ENCODE peak calls at places on chromosomes 2 and 18, in six cellular contexts. One of them, this sample, is unnamed.

GRCh38 chr2:154720642-154721041 is 22.1 kb downstream of the KCNJ3 start:
- DNase-seq in left ventricle myocardium inferior: no peak
- DNase-seq in epithelial cell of esophagus: peak; percentile 8
- DNase-seq in CD8-positive, alpha-beta T cell: no peak
- DNase-seq in neural progenitor cell: no peak
- DNase-seq in tibial artery: no peak
- DNase-seq in this sample: peak; percentile 31

GRCh38 chr2:233168919-233169318 is 82.6 kb upstream of the ATG16L1 start:
- DNase-seq in left ventricle myocardium inferior: no peak
- DNase-seq in epithelial cell of esophagus: no peak
- DNase-seq in CD8-positive, alpha-beta T cell: no peak
- DNase-seq in neural progenitor cell: no peak
- DNase-seq in tibial artery: no peak
- DNase-seq in this sample: no peak

GRCh38 chr2:33441235-33441810 is 35.1 kb upstream of the RASGRP3 start:
- DNase-seq in left ventricle myocardium inferior: peak; percentile 37
- DNase-seq in epithelial cell of esophagus: peak; percentile 64
- DNase-seq in CD8-positive, alpha-beta T cell: peak; percentile 52
- DNase-seq in neural progenitor cell: peak; percentile 70
- DNase-seq in tibial artery: peak; percentile 82
- DNase-seq in this sample: peak; percentile 89

GRCh38 chr2:68771211-68771721 is 36.7 kb downstream of the ARHGAP25 start:
- DNase-seq in left ventricle myocardium inferior: no peak
- DNase-seq in epithelial cell of esophagus: no peak
- DNase-seq in CD8-positive, alpha-beta T cell: no peak
- DNase-seq in neural progenitor cell: no peak
- DNase-seq in tibial artery: no peak
- DNase-seq in this sample: no peak

GRCh38 chr18:63586966-63587365 is at the start of gene SERPINB13:
- DNase-seq in left ventricle myocardium inferior: no peak
- DNase-seq in epithelial cell of esophagus: peak; percentile 95
- DNase-seq in CD8-positive, alpha-beta T cell: no peak
- DNase-seq in neural progenitor cell: no peak
- DNase-seq in tibial artery: no peak
- DNase-seq in this sample: no peak

GRCh38 chr2:200786826-200787225 is 24.9 kb upstream of the BZW1 start:
- DNase-seq in left ventricle myocardium inferior: no peak
- DNase-seq in epithelial cell of esophagus: peak; percentile 92
- DNase-seq in CD8-positive, alpha-beta T cell: no peak
- DNase-seq in neural progenitor cell: no peak
- DNase-seq in tibial artery: no peak
- DNase-seq in this sample: peak; percentile 69

GRCh38 chr2:233240897-233241296 is 10.6 kb upstream of the ATG16L1 start:
- DNase-seq in left ventricle myocardium inferior: no peak
- DNase-seq in epithelial cell of esophagus: no peak
- DNase-seq in CD8-positive, alpha-beta T cell: no peak
- DNase-seq in neural progenitor cell: no peak
- DNase-seq in tibial artery: no peak
- DNase-seq in this sample: no peak

GRCh38 chr18:27685807-27686412 is 491.0 kb downstream of the CDH2 start:
- DNase-seq in left ventricle myocardium inferior: no peak
- DNase-seq in epithelial cell of esophagus: peak; percentile 61
- DNase-seq in CD8-positive, alpha-beta T cell: no peak
- DNase-seq in neural progenitor cell: peak; percentile 47
- DNase-seq in tibial artery: no peak
- DNase-seq in this sample: peak; percentile 61

GRCh38 chr2:113185643-113186315 is 12.0 kb downstream of the PSD4 start:
- DNase-seq in left ventricle myocardium inferior: no peak
- DNase-seq in epithelial cell of esophagus: no peak
- DNase-seq in CD8-positive, alpha-beta T cell: no peak
- DNase-seq in neural progenitor cell: no peak
- DNase-seq in tibial artery: no peak
- DNase-seq in this sample: no peak

GRCh38 chr18:54828290-54828871 is at the start of gene RAB27B:
- DNase-seq in left ventricle myocardium inferior: peak; percentile 33
- DNase-seq in epithelial cell of esophagus: peak; percentile 99
- DNase-seq in CD8-positive, alpha-beta T cell: peak; percentile 46
- DNase-seq in neural progenitor cell: peak; percentile 90
- DNase-seq in tibial artery: peak; percentile 65
- DNase-seq in this sample: peak; percentile 79

GRCh38 chr2:25570161-25570840 is 103.1 kb downstream of the DTNB start:
- DNase-seq in left ventricle myocardium inferior: no peak
- DNase-seq in epithelial cell of esophagus: no peak
- DNase-seq in CD8-positive, alpha-beta T cell: no peak
- DNase-seq in neural progenitor cell: no peak
- DNase-seq in tibial artery: no peak
- DNase-seq in this sample: peak; percentile 52

GRCh38 chr2:236568068-236568921 is 1.3 kb upstream of the ACKR3 start:
- DNase-seq in left ventricle myocardium inferior: peak; percentile 69
- DNase-seq in epithelial cell of esophagus: peak; percentile 33
- DNase-seq in CD8-positive, alpha-beta T cell: peak; percentile 33
- DNase-seq in neural progenitor cell: peak; percentile 51
- DNase-seq in tibial artery: peak; percentile 87
- DNase-seq in this sample: no peak

GRCh38 chr2:20638646-20639430 is 12.1 kb downstream of the HS1BP3 start:
- DNase-seq in left ventricle myocardium inferior: peak; percentile 12
- DNase-seq in epithelial cell of esophagus: no peak
- DNase-seq in CD8-positive, alpha-beta T cell: no peak
- DNase-seq in neural progenitor cell: no peak
- DNase-seq in tibial artery: no peak
- DNase-seq in this sample: no peak
- TF ChIP-seq CTCF in left ventricle myocardium inferior: no peak
- TF ChIP-seq CTCF in epithelial cell of esophagus: no peak
- TF ChIP-seq CTCF in CD8-positive, alpha-beta T cell: no peak
- TF ChIP-seq CTCF in neural progenitor cell: no peak
- TF ChIP-seq CTCF in tibial artery: no peak
- TF ChIP-seq CTCF in this sample: no peak

GRCh38 chr2:217653240-217653639 is 349.6 kb downstream of the TNS1 start:
- DNase-seq in left ventricle myocardium inferior: peak; percentile 26
- DNase-seq in epithelial cell of esophagus: peak; percentile 78
- DNase-seq in CD8-positive, alpha-beta T cell: no peak
- DNase-seq in neural progenitor cell: no peak
- DNase-seq in tibial artery: peak; percentile 98
- DNase-seq in this sample: peak; percentile 86
- TF ChIP-seq CTCF in left ventricle myocardium inferior: no peak
- TF ChIP-seq CTCF in epithelial cell of esophagus: peak; percentile 28
- TF ChIP-seq CTCF in CD8-positive, alpha-beta T cell: no peak
- TF ChIP-seq CTCF in neural progenitor cell: no peak
- TF ChIP-seq CTCF in tibial artery: peak; percentile 31
- TF ChIP-seq CTCF in this sample: no peak

DNA sequence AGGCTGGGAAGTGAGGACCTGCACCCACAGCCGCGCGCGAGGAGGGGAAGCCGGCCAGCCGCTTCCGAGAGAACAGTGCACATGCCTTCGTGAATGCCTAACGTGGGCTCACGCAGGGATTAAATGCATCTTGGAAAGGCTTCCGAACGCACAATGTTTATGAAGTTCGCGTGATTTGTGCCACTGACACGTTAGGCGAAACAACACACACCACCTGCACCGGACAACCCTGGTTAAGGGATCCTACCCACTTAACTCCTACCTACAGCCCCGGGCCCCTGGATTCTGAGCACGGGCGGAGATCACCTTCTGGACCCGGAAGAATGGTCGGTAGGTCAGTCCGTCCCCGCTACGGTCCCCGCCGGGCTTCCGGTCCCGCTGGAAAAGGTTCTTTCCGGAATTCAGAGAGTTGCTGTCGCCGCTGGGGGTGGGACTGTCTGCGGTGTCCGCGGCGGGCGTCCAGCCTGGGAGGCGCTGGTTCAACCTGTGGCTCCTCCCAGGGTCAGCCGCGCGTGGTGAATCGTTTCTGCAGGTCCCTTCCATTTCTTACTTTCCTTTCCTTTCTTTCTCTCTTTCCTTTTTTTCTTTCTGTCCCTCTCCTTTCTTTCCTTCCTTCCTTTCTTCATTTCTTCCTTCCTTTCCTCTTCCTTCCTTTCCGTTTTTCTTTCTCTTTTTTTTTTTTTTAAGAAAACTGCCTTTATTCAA is at the start of gene MTIF2:
- DNase-seq in left ventricle myocardium inferior: peak; percentile 97
- DNase-seq in epithelial cell of esophagus: peak; percentile 92
- DNase-seq in CD8-positive, alpha-beta T cell: peak; percentile 88
- DNase-seq in neural progenitor cell: peak; percentile 96
- DNase-seq in tibial artery: peak; percentile 98
- DNase-seq in this sample: peak; percentile 98
- TF ChIP-seq CTCF in left ventricle myocardium inferior: peak; percentile 31
- TF ChIP-seq CTCF in epithelial cell of esophagus: no peak
- TF ChIP-seq CTCF in CD8-positive, alpha-beta T cell: no peak
- TF ChIP-seq CTCF in neural progenitor cell: peak; percentile 24
- TF ChIP-seq CTCF in tibial artery: peak; percentile 22
- TF ChIP-seq CTCF in this sample: no peak

DNA sequence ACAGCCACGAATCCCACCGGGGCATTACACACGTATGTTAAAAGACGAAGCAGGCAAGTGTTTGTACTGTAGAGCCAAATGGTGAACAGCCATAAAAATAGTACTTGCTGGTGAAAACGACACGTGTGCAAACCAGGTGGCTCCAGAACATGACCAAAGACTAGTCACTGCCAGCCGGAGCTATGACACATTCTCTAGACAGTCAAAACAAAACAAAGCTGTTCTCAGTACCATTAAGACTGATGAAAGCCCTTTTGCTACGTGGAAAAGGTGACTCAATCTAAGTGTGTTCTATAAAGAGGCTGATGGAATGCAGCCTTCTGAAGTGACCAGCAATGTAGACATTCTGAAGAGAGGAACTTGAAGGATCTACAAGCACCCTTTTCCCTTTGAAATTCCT is 367.7 kb upstream of the NETO1 start:
- DNase-seq in left ventricle myocardium inferior: no peak
- DNase-seq in epithelial cell of esophagus: peak; percentile 97
- DNase-seq in CD8-positive, alpha-beta T cell: no peak
- DNase-seq in neural progenitor cell: no peak
- DNase-seq in tibial artery: no peak
- DNase-seq in this sample: peak; percentile 94
- TF ChIP-seq CTCF in left ventricle myocardium inferior: no peak
- TF ChIP-seq CTCF in epithelial cell of esophagus: no peak
- TF ChIP-seq CTCF in CD8-positive, alpha-beta T cell: no peak
- TF ChIP-seq CTCF in neural progenitor cell: no peak
- TF ChIP-seq CTCF in tibial artery: no peak
- TF ChIP-seq CTCF in this sample: no peak

GRCh38 chr2:20227894-20228505 is 3.1 kb upstream of the SDC1 start:
- DNase-seq in left ventricle myocardium inferior: no peak
- DNase-seq in epithelial cell of esophagus: no peak
- DNase-seq in CD8-positive, alpha-beta T cell: no peak
- DNase-seq in neural progenitor cell: no peak
- DNase-seq in tibial artery: peak; percentile 34
- DNase-seq in this sample: no peak
- TF ChIP-seq CTCF in left ventricle myocardium inferior: no peak
- TF ChIP-seq CTCF in epithelial cell of esophagus: no peak
- TF ChIP-seq CTCF in CD8-positive, alpha-beta T cell: no peak
- TF ChIP-seq CTCF in neural progenitor cell: peak; percentile 6
- TF ChIP-seq CTCF in tibial artery: no peak
- TF ChIP-seq CTCF in this sample: no peak

DNA sequence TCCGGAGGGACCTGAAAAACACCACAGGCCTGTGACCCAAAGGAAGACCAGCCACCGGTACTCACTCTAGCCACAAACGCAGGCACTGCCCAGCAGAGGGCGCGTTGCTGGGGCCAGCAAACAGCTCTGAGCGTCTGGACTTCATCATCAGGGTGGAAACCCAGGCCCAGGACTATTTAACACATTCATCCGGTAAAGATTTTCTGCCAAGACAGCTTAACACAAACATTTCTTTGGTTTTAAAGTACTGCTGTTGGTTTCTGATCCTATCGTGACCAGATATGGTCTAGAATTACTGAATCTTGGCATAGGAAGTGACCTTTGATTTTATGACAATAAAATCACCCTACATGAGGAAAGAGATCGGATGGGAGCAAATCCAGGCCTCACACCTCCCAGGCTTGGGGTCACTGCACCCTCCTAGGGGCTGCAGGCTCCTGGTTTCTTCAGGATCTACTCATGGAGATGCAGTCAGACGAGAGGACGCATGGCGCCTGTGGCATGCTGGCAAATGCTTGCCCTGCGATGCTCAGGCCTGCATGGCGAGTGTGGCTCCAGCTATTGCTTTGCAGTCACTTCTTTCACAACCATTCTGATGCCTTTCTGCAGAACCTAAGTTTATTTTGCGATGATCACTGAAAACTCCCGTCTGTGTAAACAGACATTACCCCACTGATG is 130.4 kb downstream of the COL4A4 start:
- DNase-seq in left ventricle myocardium inferior: no peak
- DNase-seq in epithelial cell of esophagus: peak; percentile 43
- DNase-seq in CD8-positive, alpha-beta T cell: no peak
- DNase-seq in neural progenitor cell: peak; percentile 76
- DNase-seq in tibial artery: no peak
- DNase-seq in this sample: peak; percentile 22
- TF ChIP-seq CTCF in left ventricle myocardium inferior: peak; percentile 60
- TF ChIP-seq CTCF in epithelial cell of esophagus: peak; percentile 70
- TF ChIP-seq CTCF in CD8-positive, alpha-beta T cell: no peak
- TF ChIP-seq CTCF in neural progenitor cell: peak; percentile 91
- TF ChIP-seq CTCF in tibial artery: no peak
- TF ChIP-seq CTCF in this sample: peak; percentile 85

DNA sequence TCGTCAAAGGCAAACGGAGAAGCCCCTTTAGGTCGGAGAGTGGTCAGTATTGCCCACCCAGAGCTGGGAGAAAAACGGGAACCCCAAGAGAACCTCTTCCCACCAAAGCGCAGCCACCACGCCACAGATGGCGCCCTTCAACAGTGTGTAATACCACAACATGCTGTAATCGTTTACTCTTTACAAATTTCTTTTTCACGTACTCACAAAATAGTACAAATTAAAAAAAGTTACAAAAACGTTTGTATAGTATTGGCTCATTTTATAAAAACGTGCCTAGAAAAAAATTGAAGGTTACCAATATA is 811 bp upstream of the NFE2L2 start:
- DNase-seq in left ventricle myocardium inferior: peak; percentile 61
- DNase-seq in epithelial cell of esophagus: peak; percentile 46
- DNase-seq in CD8-positive, alpha-beta T cell: no peak
- DNase-seq in neural progenitor cell: no peak
- DNase-seq in tibial artery: no peak
- DNase-seq in this sample: peak; percentile 77
- TF ChIP-seq CTCF in left ventricle myocardium inferior: peak; percentile 48
- TF ChIP-seq CTCF in epithelial cell of esophagus: peak; percentile 36
- TF ChIP-seq CTCF in CD8-positive, alpha-beta T cell: peak; percentile 29
- TF ChIP-seq CTCF in neural progenitor cell: peak; percentile 37
- TF ChIP-seq CTCF in tibial artery: peak; percentile 18
- TF ChIP-seq CTCF in this sample: peak; percentile 36

DNA sequence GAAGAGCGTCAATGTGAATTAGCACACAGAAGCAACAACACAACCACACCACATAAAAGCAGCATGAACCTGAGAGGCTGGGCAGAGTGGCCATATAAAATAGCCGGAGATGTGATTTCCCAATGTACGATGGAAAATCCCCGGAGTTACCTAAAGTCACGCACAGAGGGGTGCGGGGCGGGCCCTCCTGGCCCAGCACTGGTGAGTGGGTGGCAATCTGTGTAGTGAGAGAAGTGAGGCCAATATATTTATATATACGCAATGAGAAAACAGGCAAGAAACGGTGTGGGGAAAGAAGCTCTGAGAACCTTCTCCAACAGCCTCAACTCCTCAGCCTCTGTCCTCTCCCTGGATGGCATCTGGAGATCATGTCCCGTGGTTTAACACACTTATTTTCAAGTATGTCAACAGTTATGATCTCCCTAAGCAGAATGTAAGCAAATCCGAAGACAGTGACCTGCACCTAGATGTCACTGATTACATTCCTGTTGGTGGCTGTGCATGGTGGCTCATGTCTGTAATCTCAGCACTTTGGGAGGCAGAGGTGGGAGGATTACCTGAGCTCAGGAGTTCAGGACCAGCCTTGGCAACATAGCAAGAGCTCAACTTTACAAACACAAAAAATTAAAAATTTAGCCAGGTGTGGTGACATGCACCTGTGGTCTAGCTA is 41.6 kb downstream of the CRACDL start:
- DNase-seq in left ventricle myocardium inferior: no peak
- DNase-seq in epithelial cell of esophagus: no peak
- DNase-seq in CD8-positive, alpha-beta T cell: no peak
- DNase-seq in neural progenitor cell: no peak
- DNase-seq in tibial artery: no peak
- DNase-seq in this sample: no peak
- TF ChIP-seq CTCF in left ventricle myocardium inferior: no peak
- TF ChIP-seq CTCF in epithelial cell of esophagus: no peak
- TF ChIP-seq CTCF in CD8-positive, alpha-beta T cell: no peak
- TF ChIP-seq CTCF in neural progenitor cell: no peak
- TF ChIP-seq CTCF in tibial artery: no peak
- TF ChIP-seq CTCF in this sample: no peak